ENCODE peak calls at places on chromosomes 2 and 18, in ten cellular contexts. N, L, Y, G, S, I, W, H, A and F are unnamed samples.

GRCh38 chr18:60446821-60447220 is 74.2 kb upstream of the MC4R start:
- DNase-seq in N (peak; percentile 33), L (no peak), Y (no peak), G (no peak), S (no peak), I (no peak), W (no peak), H (no peak), A (no peak), F (no peak)

GRCh38 chr2:111123751-111124150 is 3.0 kb downstream of the BCL2L11 start:
- DNase-seq in N (no peak), L (no peak), Y (no peak), G (no peak), S (no peak), I (no peak), W (no peak), H (no peak), A (no peak), F (no peak)

GRCh38 chr2:109128466-109129355 is at the start of gene SH3RF3:
- DNase-seq in N (peak; percentile 69), L (no peak), Y (peak; percentile 70), G (peak; percentile 24), S (peak; percentile 69), I (peak; percentile 76), W (no peak), H (peak; percentile 75), A (peak; percentile 83), F (peak; percentile 79)

GRCh38 chr18:56019908-56020307 is 431.9 kb upstream of the TCF4 start:
- DNase-seq in N (no peak), L (no peak), Y (no peak), G (no peak), S (no peak), I (no peak), W (no peak), H (no peak), A (no peak), F (no peak)

GRCh38 chr18:22848618-22849017 is 84.5 kb upstream of the RBBP8 start:
- DNase-seq in N (peak; percentile 90), L (no peak), Y (no peak), G (no peak), S (no peak), I (no peak), W (no peak), H (no peak), A (no peak), F (no peak)

GRCh38 chr2:7840651-7841380 is 841.0 kb upstream of the ID2 start:
- DNase-seq in N (no peak), L (no peak), Y (no peak), G (no peak), S (no peak), I (no peak), W (no peak), H (no peak), A (no peak), F (no peak)

GRCh38 chr2:65749549-65749948 is 317.1 kb upstream of the SPRED2 start:
- DNase-seq in N (peak; percentile 78), L (no peak), Y (no peak), G (no peak), S (no peak), I (no peak), W (no peak), H (no peak), A (no peak), F (no peak)

GRCh38 chr2:230868151-230868946 is 3.6 kb downstream of the ITM2C start:
- DNase-seq in N (no peak), L (no peak), Y (no peak), G (no peak), S (no peak), I (no peak), W (no peak), H (peak; percentile 22), A (no peak), F (no peak)

GRCh38 chr18:59957957-59958356 is 58.2 kb downstream of the PMAIP1 start:
- DNase-seq in N (peak; percentile 74), L (no peak), Y (peak; percentile 48), G (no peak), S (no peak), I (no peak), W (peak; percentile 3), H (no peak), A (no peak), F (no peak)

GRCh38 chr2:54728669-54729120 is 5.2 kb downstream of the EML6 start:
- DNase-seq in N (peak; percentile 90), L (no peak), Y (no peak), G (peak; percentile 35), S (no peak), I (no peak), W (peak; percentile 80), H (no peak), A (no peak), F (no peak)

GRCh38 chr2:214591359-214591758 is 180.5 kb downstream of the VWC2L start:
- DNase-seq in N (no peak), L (no peak), Y (no peak), G (no peak), S (no peak), I (no peak), W (peak; percentile 7), H (no peak), A (no peak), F (no peak)

GRCh38 chr2:120616261-120616660 is 119.4 kb upstream of the GLI2 start:
- DNase-seq in N (no peak), L (no peak), Y (no peak), G (no peak), S (no peak), I (no peak), W (no peak), H (peak; percentile 5), A (no peak), F (peak; percentile 27)

GRCh38 chr18:3456686-3457069 is 6.7 kb downstream of the TGIF1 start:
- DNase-seq in N (no peak), L (no peak), Y (no peak), G (no peak), S (no peak), I (no peak), W (peak; percentile 89), H (no peak), A (no peak), F (no peak)

GRCh38 chr2:233354500-233354924 is 218 bp downstream of the DGKD start:
- DNase-seq in N (no peak), L (no peak), Y (no peak), G (no peak), S (no peak), I (no peak), W (no peak), H (peak; percentile 63), A (no peak), F (no peak)
- H3K4me1 ChIP-seq in N (no peaks in the 10 kb centered on the region), L (peaks cover 22% of the 10 kb centered on the region), Y (peaks cover 59% of the 10 kb centered on the region), G (peaks cover 76% of the 10 kb centered on the region), S (peaks cover 45% of the 10 kb centered on the region), I (peaks cover 51% of the 10 kb centered on the region), W (peaks cover 74% of the 10 kb centered on the region), H (no peaks in the 10 kb centered on the region), A (peaks cover 39% of the 10 kb centered on the region), F (peaks cover 17% of the 10 kb centered on the region)

GRCh38 chr2:30406853-30407252 is 40.2 kb upstream of the LCLAT1 start:
- DNase-seq in N (no peak), L (no peak), Y (no peak), G (no peak), S (no peak), I (no peak), W (no peak), H (no peak), A (no peak), F (no peak)

GRCh38 chr2:30408961-30409387 is 38.1 kb upstream of the LCLAT1 start:
- DNase-seq in N (peak; percentile 87), L (no peak), Y (no peak), G (no peak), S (no peak), I (no peak), W (no peak), H (no peak), A (no peak), F (no peak)

GRCh38 chr2:30412392-30413321 is 34.4 kb upstream of the LCLAT1 start:
- DNase-seq in N (peak; percentile 21), L (no peak), Y (no peak), G (no peak), S (no peak), I (peak; percentile 85), W (no peak), H (no peak), A (no peak), F (no peak)

GRCh38 chr2:30414951-30415350 is 32.1 kb upstream of the LCLAT1 start:
- DNase-seq in N (no peak), L (no peak), Y (no peak), G (no peak), S (no peak), I (no peak), W (no peak), H (no peak), A (no peak), F (no peak)

GRCh38 chr2:30410217-30410616 is 36.8 kb upstream of the LCLAT1 start:
- DNase-seq in N (peak; percentile 90), L (no peak), Y (no peak), G (peak; percentile 53), S (no peak), I (no peak), W (peak; percentile 64), H (no peak), A (no peak), F (no peak)
- H3K4me1 ChIP-seq in N (peaks cover 42% of the 10 kb centered on the region), L (peaks cover 65% of the 10 kb centered on the region), Y (peaks cover 85% of the 10 kb centered on the region), G (peaks cover 24% of the 10 kb centered on the region), S (peaks cover 34% of the 10 kb centered on the region), I (peaks cover 87% of the 10 kb centered on the region), W (no peaks in the 10 kb centered on the region), H (peaks cover 7% of the 10 kb centered on the region), A (peaks cover 7% of the 10 kb centered on the region), F (peaks cover 31% of the 10 kb centered on the region)

DNA sequence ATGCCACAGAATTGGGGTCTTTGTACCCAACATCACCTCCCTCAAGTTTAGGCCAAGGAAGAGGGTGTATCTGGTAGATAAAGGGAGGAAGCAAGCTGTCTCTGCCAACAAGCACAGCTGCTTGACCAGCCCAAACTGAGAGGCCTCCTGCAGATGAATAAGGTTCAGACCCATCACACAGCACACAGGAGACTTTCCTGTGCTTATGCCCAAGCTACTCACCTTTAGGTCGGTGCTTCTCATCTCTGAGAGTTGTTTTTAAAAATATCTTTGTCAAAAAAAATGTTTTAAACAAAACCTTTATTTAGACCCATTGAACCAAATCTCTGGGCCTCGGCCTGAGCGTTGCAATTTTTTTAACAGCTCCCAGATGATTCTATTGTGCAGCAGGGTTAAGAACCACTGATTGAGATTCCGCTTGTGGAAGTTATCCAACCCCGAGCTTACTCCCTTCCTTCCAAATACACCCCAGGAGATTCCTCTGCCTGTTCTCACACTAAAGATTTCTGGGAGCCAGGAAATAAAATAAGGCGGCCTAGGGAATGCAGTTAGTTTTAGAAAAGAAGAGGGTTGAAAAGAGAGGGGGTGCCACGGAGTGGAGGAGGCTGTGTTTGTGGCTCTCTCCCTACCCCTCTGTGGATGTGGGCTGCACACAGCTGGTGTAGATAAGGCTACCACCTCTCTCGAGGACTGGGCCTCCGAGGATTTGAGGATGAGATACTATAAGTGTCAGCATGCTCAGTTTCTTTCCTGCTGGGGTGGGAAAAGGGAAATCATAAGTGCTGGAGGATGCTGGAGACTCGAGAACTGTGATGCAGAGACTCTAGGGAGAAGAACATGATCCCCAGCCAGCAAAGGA is 24.9 kb upstream of the SP3 start:
- DNase-seq in N (no peak), L (no peak), Y (no peak), G (no peak), S (no peak), I (no peak), W (no peak), H (no peak), A (no peak), F (no peak)
- H3K4me1 ChIP-seq in N (peaks cover 11% of the 10 kb centered on the region), L (peaks cover 51% of the 10 kb centered on the region), Y (peaks cover 81% of the 10 kb centered on the region), G (peaks cover 27% of the 10 kb centered on the region), S (peaks cover 41% of the 10 kb centered on the region), I (peaks cover 19% of the 10 kb centered on the region), W (peaks cover 26% of the 10 kb centered on the region), H (peaks cover 4% of the 10 kb centered on the region), A (peaks cover 11% of the 10 kb centered on the region), F (peaks cover 28% of the 10 kb centered on the region)

GRCh38 chr2:233079473-233079877 is 19.3 kb downstream of the INPP5D start:
- DNase-seq in N (no peak), L (no peak), Y (no peak), G (no peak), S (no peak), I (no peak), W (no peak), H (no peak), A (no peak), F (peak; percentile 56)
- H3K4me1 ChIP-seq in N (no peaks in the 10 kb centered on the region), L (peaks cover 48% of the 10 kb centered on the region), Y (peaks cover 68% of the 10 kb centered on the region), G (no peaks in the 10 kb centered on the region), S (peaks cover 80% of the 10 kb centered on the region), I (no peaks in the 10 kb centered on the region), W (peaks cover 30% of the 10 kb centered on the region), H (no peaks in the 10 kb centered on the region), A (peaks cover 14% of the 10 kb centered on the region), F (peaks cover 63% of the 10 kb centered on the region)